ENCODE peak calls at places on chromosomes 11 and 22, in nine cellular contexts. One of them, this sample, is unnamed.

GRCh38 chr22:16936625-16937024 is 71.4 kb downstream of the GAB4 start:
- DNase-seq in transverse colon: no peak
- DNase-seq in K562: no peak
- DNase-seq in IMR-90: no peak
- DNase-seq in colonic mucosa: no peak
- DNase-seq in SK-N-MC: no peak
- DNase-seq in heart right ventricle: no peak
- DNase-seq in CD4-positive, CD25-positive, alpha-beta regulatory T cell: no peak
- DNase-seq in H9: no peak
- DNase-seq in this sample: no peak

GRCh38 chr22:40668611-40669390 is 10.5 kb upstream of the MCHR1 start:
- DNase-seq in CD4-positive, CD25-positive, alpha-beta regulatory T cell: no peak
- DNase-seq in H9: no peak
- DNase-seq in transverse colon: no peak
- DNase-seq in heart right ventricle: no peak
- DNase-seq in colonic mucosa: no peak
- DNase-seq in SK-N-MC: no peak
- DNase-seq in IMR-90: peak
- DNase-seq in K562: peak
- DNase-seq in this sample: no peak

GRCh38 chr22:47166446-47167016 is 404.1 kb downstream of the TBC1D22A start:
- DNase-seq in CD4-positive, CD25-positive, alpha-beta regulatory T cell: no peak
- DNase-seq in IMR-90: no peak
- DNase-seq in K562: no peak
- DNase-seq in H9: peak
- DNase-seq in heart right ventricle: no peak
- DNase-seq in SK-N-MC: no peak
- DNase-seq in colonic mucosa: no peak
- DNase-seq in transverse colon: no peak
- DNase-seq in this sample: no peak

GRCh38 chr11:114073506-114074381 is 14.2 kb downstream of the ZBTB16 start:
- DNase-seq in CD4-positive, CD25-positive, alpha-beta regulatory T cell: no peak
- DNase-seq in heart right ventricle: no peak
- DNase-seq in H9: no peak
- DNase-seq in SK-N-MC: no peak
- DNase-seq in transverse colon: no peak
- DNase-seq in K562: no peak
- DNase-seq in IMR-90: no peak
- DNase-seq in colonic mucosa: no peak
- DNase-seq in this sample: no peak

GRCh38 chr11:103652013-103652412 is 384.4 kb upstream of the DDI1 start:
- DNase-seq in IMR-90: peak
- DNase-seq in CD4-positive, CD25-positive, alpha-beta regulatory T cell: no peak
- DNase-seq in heart right ventricle: no peak
- DNase-seq in H9: no peak
- DNase-seq in colonic mucosa: no peak
- DNase-seq in transverse colon: no peak
- DNase-seq in SK-N-MC: no peak
- DNase-seq in K562: no peak
- DNase-seq in this sample: no peak

GRCh38 chr11:17519486-17519885 is 24.7 kb downstream of the USH1C start:
- DNase-seq in H9: no peak
- DNase-seq in SK-N-MC: no peak
- DNase-seq in K562: no peak
- DNase-seq in transverse colon: no peak
- DNase-seq in heart right ventricle: no peak
- DNase-seq in colonic mucosa: no peak
- DNase-seq in CD4-positive, CD25-positive, alpha-beta regulatory T cell: no peak
- DNase-seq in IMR-90: no peak
- DNase-seq in this sample: no peak

GRCh38 chr11:46663277-46663940 is 37.0 kb downstream of the ARHGAP1 start:
- DNase-seq in IMR-90: peak
- DNase-seq in CD4-positive, CD25-positive, alpha-beta regulatory T cell: no peak
- DNase-seq in H9: no peak
- DNase-seq in K562: no peak
- DNase-seq in transverse colon: no peak
- DNase-seq in heart right ventricle: no peak
- DNase-seq in colonic mucosa: no peak
- DNase-seq in SK-N-MC: no peak
- DNase-seq in this sample: no peak

GRCh38 chr11:82462588-82462987 is 271.1 kb downstream of the FAM181B start:
- DNase-seq in colonic mucosa: no peak
- DNase-seq in CD4-positive, CD25-positive, alpha-beta regulatory T cell: no peak
- DNase-seq in IMR-90: no peak
- DNase-seq in heart right ventricle: no peak
- DNase-seq in K562: no peak
- DNase-seq in H9: no peak
- DNase-seq in transverse colon: no peak
- DNase-seq in SK-N-MC: no peak
- DNase-seq in this sample: no peak

GRCh38 chr11:61349189-61349751 is 12.4 kb downstream of the CYB561A3 start:
- DNase-seq in H9: no peak
- DNase-seq in SK-N-MC: no peak
- DNase-seq in transverse colon: no peak
- DNase-seq in heart right ventricle: no peak
- DNase-seq in K562: no peak
- DNase-seq in colonic mucosa: no peak
- DNase-seq in IMR-90: no peak
- DNase-seq in CD4-positive, CD25-positive, alpha-beta regulatory T cell: no peak
- DNase-seq in this sample: no peak

GRCh38 chr11:61343792-61344745 is 11.0 kb downstream of the TKFC start:
- DNase-seq in H9: no peak
- DNase-seq in transverse colon: no peak
- DNase-seq in colonic mucosa: no peak
- DNase-seq in heart right ventricle: no peak
- DNase-seq in K562: no peak
- DNase-seq in SK-N-MC: no peak
- DNase-seq in IMR-90: no peak
- DNase-seq in CD4-positive, CD25-positive, alpha-beta regulatory T cell: no peak
- DNase-seq in this sample: no peak

GRCh38 chr11:61347916-61348461 is 13.7 kb downstream of the CYB561A3 start:
- DNase-seq in CD4-positive, CD25-positive, alpha-beta regulatory T cell: no peak
- DNase-seq in IMR-90: no peak
- DNase-seq in K562: no peak
- DNase-seq in SK-N-MC: no peak
- DNase-seq in heart right ventricle: no peak
- DNase-seq in colonic mucosa: no peak
- DNase-seq in H9: no peak
- DNase-seq in transverse colon: no peak
- DNase-seq in this sample: no peak

GRCh38 chr11:61345170-61345610 is 12.2 kb downstream of the TKFC start:
- DNase-seq in heart right ventricle: no peak
- DNase-seq in colonic mucosa: no peak
- DNase-seq in CD4-positive, CD25-positive, alpha-beta regulatory T cell: no peak
- DNase-seq in transverse colon: no peak
- DNase-seq in K562: no peak
- DNase-seq in IMR-90: no peak
- DNase-seq in SK-N-MC: no peak
- DNase-seq in H9: no peak
- DNase-seq in this sample: no peak

DNA sequence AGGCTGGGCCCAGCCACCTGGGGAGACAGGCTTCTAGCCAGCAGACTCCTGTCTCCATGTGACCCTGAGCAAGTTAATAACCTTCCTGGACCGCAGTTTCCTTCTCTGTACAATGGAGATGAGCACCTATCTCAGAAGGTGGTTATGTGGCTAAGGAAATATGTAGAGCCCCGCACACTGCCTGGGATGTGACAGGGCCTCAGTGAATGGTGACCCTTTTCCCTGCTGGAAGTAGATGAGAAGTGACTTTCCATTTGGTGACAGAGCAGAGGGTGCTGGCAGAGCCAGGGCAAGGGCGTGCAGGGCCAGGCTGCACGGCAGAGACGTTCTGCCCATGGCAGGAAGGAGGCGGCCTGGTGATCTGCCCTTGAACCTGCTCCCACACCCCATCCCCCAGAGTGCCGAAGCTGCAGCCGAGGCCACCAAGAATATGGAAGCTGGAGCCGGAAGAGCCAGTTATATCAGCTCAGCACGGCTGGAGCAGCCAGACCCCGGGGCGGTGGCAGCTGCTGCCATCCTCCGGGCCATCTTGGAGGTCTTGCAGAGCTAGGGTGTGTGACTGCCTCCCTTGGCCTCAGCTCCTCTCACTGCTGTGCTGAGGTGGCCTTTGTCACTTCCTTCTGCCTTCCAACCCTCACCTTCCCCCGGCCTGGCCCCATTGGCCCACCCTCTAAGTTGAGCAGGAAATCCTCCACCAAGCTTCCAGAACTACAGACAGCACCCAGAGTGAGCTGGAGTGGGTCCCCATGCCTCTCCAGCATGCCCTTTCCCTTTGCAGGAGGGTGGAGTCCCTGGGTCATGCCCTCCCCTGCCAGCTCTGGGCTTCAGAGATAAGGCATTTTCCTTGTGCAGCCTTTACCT is 13.2 kb downstream of the TKFC start:
- DNase-seq in IMR-90: no peak
- DNase-seq in heart right ventricle: no peak
- DNase-seq in K562: no peak
- DNase-seq in transverse colon: no peak
- DNase-seq in SK-N-MC: no peak
- DNase-seq in CD4-positive, CD25-positive, alpha-beta regulatory T cell: no peak
- DNase-seq in H9: no peak
- DNase-seq in colonic mucosa: peak
- DNase-seq in this sample: no peak
- H3K27ac ChIP-seq in IMR-90: no peak
- H3K27ac ChIP-seq in heart right ventricle: no peak
- H3K27ac ChIP-seq in K562: peak
- H3K27ac ChIP-seq in transverse colon: no peak
- H3K27ac ChIP-seq in SK-N-MC: no peak
- H3K27ac ChIP-seq in CD4-positive, CD25-positive, alpha-beta regulatory T cell: no peak
- H3K27ac ChIP-seq in H9: no peak
- H3K27ac ChIP-seq in colonic mucosa: peak
- H3K27ac ChIP-seq in this sample: no peak

GRCh38 chr11:108534274-108534882 is 36.2 kb upstream of the POGLUT3 start:
- DNase-seq in SK-N-MC: no peak
- DNase-seq in transverse colon: no peak
- DNase-seq in K562: no peak
- DNase-seq in heart right ventricle: no peak
- DNase-seq in IMR-90: no peak
- DNase-seq in CD4-positive, CD25-positive, alpha-beta regulatory T cell: no peak
- DNase-seq in H9: no peak
- DNase-seq in colonic mucosa: no peak
- DNase-seq in this sample: no peak

GRCh38 chr11:108536783-108537182 is 38.6 kb upstream of the POGLUT3 start:
- DNase-seq in CD4-positive, CD25-positive, alpha-beta regulatory T cell: no peak
- DNase-seq in heart right ventricle: no peak
- DNase-seq in transverse colon: no peak
- DNase-seq in H9: no peak
- DNase-seq in K562: no peak
- DNase-seq in IMR-90: no peak
- DNase-seq in colonic mucosa: no peak
- DNase-seq in SK-N-MC: no peak
- DNase-seq in this sample: no peak

GRCh38 chr11:108538502-108538901 is 40.3 kb upstream of the POGLUT3 start:
- DNase-seq in colonic mucosa: no peak
- DNase-seq in heart right ventricle: no peak
- DNase-seq in IMR-90: no peak
- DNase-seq in K562: no peak
- DNase-seq in H9: no peak
- DNase-seq in CD4-positive, CD25-positive, alpha-beta regulatory T cell: no peak
- DNase-seq in SK-N-MC: no peak
- DNase-seq in transverse colon: no peak
- DNase-seq in this sample: no peak

GRCh38 chr11:108535384-108535955 is 37.3 kb upstream of the POGLUT3 start:
- DNase-seq in H9: no peak
- DNase-seq in heart right ventricle: no peak
- DNase-seq in colonic mucosa: no peak
- DNase-seq in IMR-90: no peak
- DNase-seq in CD4-positive, CD25-positive, alpha-beta regulatory T cell: no peak
- DNase-seq in SK-N-MC: no peak
- DNase-seq in K562: no peak
- DNase-seq in transverse colon: no peak
- DNase-seq in this sample: no peak

DNA sequence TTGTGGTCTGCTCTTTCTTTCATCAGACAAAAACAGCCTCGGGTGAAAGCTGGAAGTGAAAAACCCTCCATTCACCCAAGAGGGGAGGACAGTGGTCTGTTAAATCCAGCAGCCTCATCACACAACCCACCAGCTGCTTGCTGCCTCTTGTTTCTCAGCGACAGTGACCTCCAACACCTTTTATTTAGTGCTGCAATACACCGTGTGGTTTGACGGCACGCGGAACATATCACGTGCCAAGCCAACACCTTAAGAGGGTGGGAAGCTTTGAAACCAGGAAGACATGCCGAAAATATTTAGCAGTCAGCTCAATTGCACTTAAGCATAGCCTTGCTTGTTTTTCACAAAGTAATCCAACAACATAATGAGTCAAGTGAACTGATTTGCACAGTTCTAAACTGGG is 39.8 kb upstream of the POGLUT3 start:
- DNase-seq in transverse colon: peak
- DNase-seq in SK-N-MC: no peak
- DNase-seq in H9: no peak
- DNase-seq in IMR-90: no peak
- DNase-seq in K562: no peak
- DNase-seq in CD4-positive, CD25-positive, alpha-beta regulatory T cell: no peak
- DNase-seq in colonic mucosa: peak
- DNase-seq in heart right ventricle: no peak
- DNase-seq in this sample: no peak
- H3K27ac ChIP-seq in transverse colon: peak
- H3K27ac ChIP-seq in SK-N-MC: no peak
- H3K27ac ChIP-seq in H9: no peak
- H3K27ac ChIP-seq in IMR-90: no peak
- H3K27ac ChIP-seq in K562: no peak
- H3K27ac ChIP-seq in CD4-positive, CD25-positive, alpha-beta regulatory T cell: no peak
- H3K27ac ChIP-seq in colonic mucosa: no peak
- H3K27ac ChIP-seq in heart right ventricle: no peak
- H3K27ac ChIP-seq in this sample: no peak

DNA sequence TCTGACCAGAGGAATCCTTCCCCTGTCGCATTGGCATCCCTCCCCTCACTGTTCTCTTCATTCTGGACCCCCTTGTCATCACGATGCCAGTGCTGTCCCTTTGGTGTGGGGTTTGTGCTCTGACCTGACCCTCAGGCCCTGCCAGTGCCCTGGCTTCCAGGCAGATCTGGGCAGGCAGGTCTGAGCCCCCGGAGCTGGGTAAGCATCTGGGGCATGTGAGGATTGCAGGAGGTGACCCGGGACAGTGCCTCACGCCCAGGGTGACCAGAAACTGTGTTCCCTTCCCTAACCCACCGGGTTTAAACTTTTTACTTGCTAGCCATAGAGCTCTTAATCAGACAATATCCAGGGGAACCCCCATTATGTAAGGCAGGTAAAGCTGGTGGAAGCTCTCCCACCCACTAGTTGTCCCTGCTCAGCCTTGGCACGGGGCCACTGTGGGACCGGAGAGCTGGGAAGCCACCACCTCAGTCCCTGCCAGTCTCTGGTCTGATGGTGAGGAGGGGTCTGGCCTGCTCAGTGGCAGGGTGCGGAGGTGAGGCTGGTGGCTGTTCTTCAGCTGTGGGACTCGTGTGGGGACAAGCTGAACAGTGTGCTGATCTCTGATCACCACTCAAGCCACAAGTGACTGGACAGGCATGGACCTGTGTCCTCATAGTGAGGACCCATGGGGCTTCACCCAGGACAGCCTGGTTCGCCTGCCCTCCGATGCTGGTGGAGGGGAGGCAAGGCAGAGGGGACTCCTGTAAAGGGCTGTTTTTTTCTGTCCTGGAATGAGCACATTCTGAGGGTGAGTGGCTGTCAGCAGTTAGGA is 38.0 kb downstream of the BCR start:
- DNase-seq in K562: no peak
- DNase-seq in H9: no peak
- DNase-seq in heart right ventricle: no peak
- DNase-seq in SK-N-MC: no peak
- DNase-seq in colonic mucosa: no peak
- DNase-seq in transverse colon: no peak
- DNase-seq in IMR-90: no peak
- DNase-seq in CD4-positive, CD25-positive, alpha-beta regulatory T cell: no peak
- DNase-seq in this sample: no peak
- H3K27ac ChIP-seq in K562: peak
- H3K27ac ChIP-seq in H9: no peak
- H3K27ac ChIP-seq in heart right ventricle: peak
- H3K27ac ChIP-seq in SK-N-MC: no peak
- H3K27ac ChIP-seq in colonic mucosa: peak
- H3K27ac ChIP-seq in transverse colon: peak
- H3K27ac ChIP-seq in IMR-90: peak
- H3K27ac ChIP-seq in CD4-positive, CD25-positive, alpha-beta regulatory T cell: peak
- H3K27ac ChIP-seq in this sample: peak

GRCh38 chr11:27385245-27385644 is 22.2 kb upstream of the CCDC34 start:
- DNase-seq in IMR-90: peak
- DNase-seq in H9: no peak
- DNase-seq in heart right ventricle: no peak
- DNase-seq in SK-N-MC: no peak
- DNase-seq in colonic mucosa: no peak
- DNase-seq in K562: no peak
- DNase-seq in CD4-positive, CD25-positive, alpha-beta regulatory T cell: no peak
- DNase-seq in transverse colon: no peak
- DNase-seq in this sample: no peak
- H3K27ac ChIP-seq in IMR-90: peak
- H3K27ac ChIP-seq in H9: no peak
- H3K27ac ChIP-seq in heart right ventricle: no peak
- H3K27ac ChIP-seq in SK-N-MC: no peak
- H3K27ac ChIP-seq in colonic mucosa: no peak
- H3K27ac ChIP-seq in K562: no peak
- H3K27ac ChIP-seq in CD4-positive, CD25-positive, alpha-beta regulatory T cell: no peak
- H3K27ac ChIP-seq in transverse colon: no peak
- H3K27ac ChIP-seq in this sample: no peak